ENCODE peak calls at places on chromosomes 3 and 15, in seven cellular contexts. F is GM23338, D is AG04450, C is cardiac muscle cell, P is stomach, W is IMR-90, K is dorsolateral prefrontal cortex. L is an unnamed sample.
A peak's percentile ranks its signal among the peaks of the same experiment; 100 is the strongest.

GRCh38 chr3:87287025-87287424 is 10.6 kb upstream of the POU1F1 start:
- DNase-seq in K (no peak), W (peak; percentile 53), D (no peak), C (no peak), F (no peak), P (no peak), L (no peak)

GRCh38 chr3:15120986-15121385 is 22.0 kb upstream of the RBSN start:
- DNase-seq in F (no peak), W (no peak), K (no peak), D (no peak), P (no peak), C (no peak), L (no peak)

GRCh38 chr3:98733778-98734281 is 29.3 kb upstream of the ST3GAL6 start:
- DNase-seq in D (no peak), F (peak; percentile 30), P (no peak), C (peak; percentile 32), W (no peak), K (no peak), L (peak; percentile 9)

GRCh38 chr15:90845201-90845949 is 23.0 kb upstream of the FURIN start:
- DNase-seq in C (no peak), P (no peak), W (peak; percentile 97), F (no peak), K (no peak), D (peak; percentile 82), L (peak; percentile 47)

GRCh38 chr3:27216955-27217552 is 152.1 kb downstream of the NEK10 start:
- DNase-seq in D (no peak), F (no peak), C (no peak), K (no peak), P (no peak), W (peak; percentile 58), L (peak; percentile 22)

GRCh38 chr3:57706462-57706861 is 13.6 kb upstream of the DENND6A start:
- DNase-seq in D (peak; percentile 47), C (no peak), W (peak; percentile 93), F (no peak), K (no peak), P (no peak), L (peak; percentile 76)

GRCh38 chr3:50068134-50068533 is 20.6 kb upstream of the RBM5 start:
- DNase-seq in F (no peak), K (no peak), C (no peak), W (peak; percentile 35), D (no peak), P (no peak), L (no peak)

GRCh38 chr3:111315911-111316310 is 226.1 kb upstream of the CD96 start:
- DNase-seq in W (peak; percentile 93), D (peak; percentile 89), C (no peak), F (no peak), P (no peak), K (no peak), L (no peak)

GRCh38 chr15:51735211-51735610 is 2.2 kb downstream of the LYSMD2 start:
- DNase-seq in C (no peak), W (no peak), D (no peak), P (no peak), F (no peak), K (no peak), L (no peak)

GRCh38 chr15:67472957-67473356 is 48.0 kb upstream of the C15orf61 start:
- DNase-seq in F (no peak), D (peak; percentile 29), W (peak; percentile 66), P (no peak), K (no peak), C (no peak), L (no peak)

GRCh38 chr3:143311096-143311495 is 191.5 kb downstream of the CHST2 start:
- DNase-seq in F (no peak), W (no peak), K (no peak), D (no peak), C (no peak), P (no peak), L (no peak)

GRCh38 chr3:171809513-171810277 is 588 bp downstream of the PLD1 start:
- DNase-seq in D (peak; percentile 82), C (peak; percentile 87), K (peak; percentile 53), F (peak; percentile 76), W (peak; percentile 95), P (peak; percentile 68), L (peak; percentile 84)

GRCh38 chr3:55206000-55206399 is 278.1 kb upstream of the LRTM1 start:
- DNase-seq in W (peak; percentile 62), D (no peak), K (no peak), C (no peak), F (no peak), P (no peak), L (no peak)

GRCh38 chr3:2910997-2911396 is 199.2 kb downstream of the IL5RA start:
- DNase-seq in W (no peak), D (no peak), K (no peak), P (no peak), F (no peak), C (no peak), L (no peak)

GRCh38 chr3:158672293-158673176 is at the start of gene LXN:
- DNase-seq in P (peak; percentile 90), W (peak; percentile 87), F (peak; percentile 97), C (peak; percentile 87), K (peak; percentile 69), D (peak; percentile 60), L (peak; percentile 93)

GRCh38 chr3:52301042-52301441 is 13.4 kb downstream of the GLYCTK start:
- DNase-seq in P (no peak), F (no peak), C (no peak), K (no peak), W (no peak), D (no peak), L (no peak)

GRCh38 chr3:194206375-194206774 is 70.4 kb downstream of the HES1 start:
- DNase-seq in P (no peak), W (peak; percentile 2), D (no peak), K (no peak), C (no peak), F (no peak), L (no peak)

GRCh38 chr15:52257734-52258062 is 37.9 kb downstream of the MYO5C start:
- DNase-seq in K (no peak), F (peak; percentile 33), P (no peak), W (peak; percentile 13), C (peak; percentile 64), D (no peak), L (no peak)

GRCh38 chr3:176362191-176362731 is 835.0 kb downstream of the TBL1XR1 start:
- DNase-seq in K (no peak), W (no peak), C (peak; percentile 67), F (peak; percentile 86), P (no peak), D (no peak), L (no peak)

GRCh38 chr3:176354843-176355242 is 842.4 kb downstream of the TBL1XR1 start:
- DNase-seq in F (no peak), K (no peak), W (no peak), D (no peak), P (no peak), C (no peak), L (no peak)

GRCh38 chr3:176357891-176358290 is 839.4 kb downstream of the TBL1XR1 start:
- DNase-seq in F (no peak), D (no peak), P (no peak), C (no peak), K (no peak), W (no peak), L (no peak)

GRCh38 chr3:176359211-176359610 is 838.1 kb downstream of the TBL1XR1 start:
- DNase-seq in W (no peak), D (no peak), K (no peak), F (peak; percentile 46), P (no peak), C (no peak), L (peak; percentile 5)
- TF ChIP-seq CTCF in W (no peak), D (no peak), K (no peak), F (peak; percentile 46), P (no peak), C (no peak), L (no peak)

DNA sequence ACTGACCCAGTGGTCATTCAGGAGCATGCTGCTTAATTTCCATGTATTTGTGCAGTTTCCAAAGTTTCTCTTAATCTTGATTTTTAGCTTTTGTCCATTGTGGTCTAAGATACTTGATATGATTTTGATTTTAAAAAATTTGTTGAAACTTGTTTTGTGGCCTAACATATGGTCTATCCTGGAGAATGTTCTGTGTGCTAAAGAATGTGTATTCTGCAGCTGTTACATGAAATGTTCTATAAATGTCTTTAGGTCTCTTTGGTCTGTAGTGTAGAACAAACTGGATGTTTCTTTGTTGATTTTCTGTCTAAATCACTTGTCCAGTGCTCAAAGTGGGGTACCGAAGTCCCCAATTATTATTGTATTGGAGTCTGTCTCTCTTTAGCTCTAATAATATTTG is 17.4 kb downstream of the CEP63 start:
- DNase-seq in D (no peak), K (no peak), W (no peak), F (no peak), P (no peak), C (no peak), L (no peak)
- H3K27ac ChIP-seq in D (no peak overlapping the region), K (no peak overlapping the region), W (no peak overlapping the region), F (no peak overlapping the region), P (no peak overlapping the region), C (no peak overlapping the region), L (no peak overlapping the region)

GRCh38 chr15:69558138-69558409 is 105.5 kb downstream of the RPLP1 start:
- DNase-seq in K (no peak), D (no peak), W (no peak), C (no peak), F (no peak), P (no peak), L (no peak)

GRCh38 chr15:69561071-69561784 is 108.6 kb downstream of the RPLP1 start:
- DNase-seq in C (no peak), D (no peak), K (no peak), P (peak; percentile 79), F (no peak), W (no peak), L (no peak)

GRCh38 chr15:69557340-69558137 is 104.9 kb downstream of the RPLP1 start:
- DNase-seq in F (no peak), P (peak; percentile 37), W (peak; percentile 94), C (no peak), K (no peak), D (peak; percentile 75), L (peak; percentile 95)

GRCh38 chr15:69562097-69562496 is 109.5 kb downstream of the RPLP1 start:
- DNase-seq in C (no peak), P (no peak), F (no peak), K (no peak), D (no peak), W (no peak), L (no peak)

DNA sequence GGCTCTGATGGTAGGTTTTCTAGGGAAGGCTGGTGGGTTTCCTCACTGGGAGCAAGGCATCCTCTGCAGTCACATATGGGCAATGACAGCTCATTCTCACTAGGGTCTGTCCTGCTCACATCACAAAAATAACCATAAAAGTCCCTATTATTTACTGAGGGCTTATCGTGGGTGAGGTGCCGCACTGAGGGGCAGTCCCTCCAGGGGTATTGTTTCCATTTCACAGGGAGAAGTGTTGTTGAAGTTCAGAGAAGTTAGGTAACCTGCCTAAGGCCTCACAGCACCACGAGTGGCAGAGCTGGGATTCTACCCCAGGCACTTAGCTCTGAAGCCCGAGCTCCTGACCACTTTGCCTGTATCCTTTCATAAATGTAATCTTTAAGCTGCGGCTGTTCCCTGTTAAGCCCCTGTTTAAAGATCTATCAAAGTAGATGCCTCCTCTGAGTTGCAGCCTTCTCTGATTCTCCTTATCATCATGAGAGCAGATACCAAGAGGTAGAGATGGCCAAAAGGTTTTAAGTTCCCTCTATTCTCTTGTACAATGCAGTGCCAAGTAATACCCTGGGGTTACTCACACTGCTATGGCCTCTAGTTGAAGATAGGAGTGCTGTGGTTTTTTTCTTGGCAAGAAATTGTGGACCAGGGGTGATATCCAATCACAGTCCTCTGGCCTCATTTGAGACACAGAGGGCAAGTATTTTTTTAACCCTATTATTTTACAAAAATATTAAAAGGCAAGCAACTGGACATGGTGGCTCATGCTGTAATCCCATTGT is 107.0 kb downstream of the RPLP1 start:
- DNase-seq in F (no peak), C (no peak), W (no peak), P (no peak), K (no peak), D (no peak), L (no peak)
- TF ChIP-seq CTCF in F (no peak), C (peak; percentile 25), W (no peak), P (no peak), K (no peak), D (no peak), L (no peak)

GRCh38 chr15:70111203-70112017 is 13.7 kb upstream of the TLE3 start:
- DNase-seq in K (peak; percentile 63), C (peak; percentile 90), D (peak; percentile 63), W (peak; percentile 73), F (peak; percentile 93), P (peak; percentile 53), L (no peak)
- H3K27ac ChIP-seq in K (no peak overlapping the region), C (peak overlapping the region; percentile 92), D (peak overlapping the region; percentile 57), W (no peak overlapping the region), F (no peak overlapping the region), P (peak overlapping the region; percentile 86), L (no peak overlapping the region)

L was measured in RWPE1.